ENCODE peak calls at places on chromosome 19, in six cellular contexts. E is ascending aorta; I is left cardiac atrium; J is CD8-positive, alpha-beta T cell; N is mucosa of descending colon; H is nephron progenitor cell. O is an unnamed sample.

GRCh38 chr19:45782820-45783785 is 813 bp upstream of the DMPK start:
- DNase-seq in E (no peak), I (peak), J (no peak), N (no peak), H (no peak), O (peak)

GRCh38 chr19:17037184-17037583 is 10.6 kb upstream of the CPAMD8 start:
- DNase-seq in E (no peak), I (no peak), J (no peak), N (no peak), H (no peak), O (no peak)

GRCh38 chr19:54247106-54247930 is 4.7 kb upstream of the LILRA6 start:
- DNase-seq in E (no peak), I (no peak), J (no peak), N (no peak), H (no peak), O (no peak)

GRCh38 chr19:8158411-8159074 is 9.2 kb upstream of the FBN3 start:
- DNase-seq in E (no peak), I (no peak), J (peak), N (no peak), H (peak), O (peak)

GRCh38 chr19:6357995-6358394 is 3.3 kb upstream of the CLPP start:
- DNase-seq in E (no peak), I (no peak), J (no peak), N (no peak), H (no peak), O (peak)

GRCh38 chr19:35313614-35314013 is 15.4 kb upstream of the CD22 start:
- DNase-seq in E (no peak), I (no peak), J (no peak), N (no peak), H (no peak), O (no peak)

GRCh38 chr19:35318679-35319448 is 10.1 kb upstream of the CD22 start:
- DNase-seq in E (peak), I (peak), J (no peak), N (no peak), H (no peak), O (peak)

GRCh38 chr19:15893498-15893897 is 4.4 kb downstream of the CYP4F2 start:
- DNase-seq in E (no peak), I (no peak), J (no peak), N (peak), H (no peak), O (no peak)

GRCh38 chr19:33456845-33457220 is 64.8 kb downstream of the PEPD start:
- DNase-seq in E (no peak), I (no peak), J (no peak), N (no peak), H (no peak), O (no peak)

GRCh38 chr19:19956431-19957075 is 55.8 kb downstream of the ZNF93 start:
- DNase-seq in E (no peak), I (no peak), J (no peak), N (no peak), H (no peak), O (peak)

GRCh38 chr19:1527650-1528309 is 3.9 kb downstream of the PLK5 start:
- DNase-seq in E (no peak), I (no peak), J (no peak), N (no peak), H (no peak), O (no peak)

GRCh38 chr19:7213628-7214328 is 80.4 kb downstream of the INSR start:
- DNase-seq in E (no peak), I (no peak), J (no peak), N (no peak), H (no peak), O (peak)

GRCh38 chr19:14603990-14604387 is 21.1 kb downstream of the CLEC17A start:
- DNase-seq in E (no peak), I (no peak), J (no peak), N (no peak), H (no peak), O (no peak)

GRCh38 chr19:53192771-53193533 is at the start of gene ZNF665:
- DNase-seq in E (peak), I (peak), J (peak), N (peak), H (peak), O (peak)

GRCh38 chr19:21519488-21519887 is 14.1 kb downstream of the ZNF429 start:
- DNase-seq in E (no peak), I (no peak), J (no peak), N (no peak), H (no peak), O (no peak)

GRCh38 chr19:40465025-40465780 is at the start of gene BLVRB:
- DNase-seq in E (no peak), I (no peak), J (no peak), N (no peak), H (no peak), O (peak)

GRCh38 chr19:18863843-18864362 is 32.1 kb downstream of the CERS1 start:
- DNase-seq in E (no peak), I (no peak), J (no peak), N (no peak), H (no peak), O (no peak)

GRCh38 chr19:46720516-46721239 is 3.8 kb upstream of the PRKD2 start:
- DNase-seq in E (no peak), I (peak), J (no peak), N (no peak), H (no peak), O (no peak)

GRCh38 chr19:5147971-5148793 is 179.3 kb downstream of the KDM4B start:
- DNase-seq in E (no peak), I (peak), J (no peak), N (no peak), H (no peak), O (no peak)

GRCh38 chr19:33569822-33570221 is 48.2 kb upstream of the PEPD start:
- DNase-seq in E (no peak), I (no peak), J (no peak), N (no peak), H (no peak), O (peak)

GRCh38 chr19:18587561-18587960 is 1.0 kb upstream of the REX1BD start:
- DNase-seq in E (no peak), I (no peak), J (no peak), N (no peak), H (no peak), O (no peak)

GRCh38 chr19:50331187-50332013 is 2.2 kb upstream of the KCNC3 start:
- DNase-seq in E (no peak), I (no peak), J (no peak), N (no peak), H (peak), O (peak)

GRCh38 chr19:47411101-47411500 is 8.2 kb downstream of the MEIS3 start:
- DNase-seq in E (no peak), I (no peak), J (no peak), N (no peak), H (no peak), O (no peak)

GRCh38 chr19:18898533-18899408 is 2.8 kb upstream of the CERS1 start:
- DNase-seq in E (no peak), I (no peak), J (no peak), N (no peak), H (no peak), O (peak)

GRCh38 chr19:12965017-12965811 is 4.2 kb upstream of the DAND5 start:
- DNase-seq in E (no peak), I (peak), J (peak), N (peak), H (peak), O (peak)

GRCh38 chr19:48724796-48725753 is 5.5 kb upstream of the MAMSTR start:
- DNase-seq in E (no peak), I (peak), J (no peak), N (peak), H (no peak), O (peak)

GRCh38 chr19:47145639-47146486 is 15.2 kb downstream of the SAE1 start:
- DNase-seq in E (no peak), I (no peak), J (peak), N (no peak), H (no peak), O (no peak)

GRCh38 chr19:45234089-45234869 is 10.9 kb downstream of the EXOC3L2 start:
- DNase-seq in E (no peak), I (no peak), J (no peak), N (no peak), H (peak), O (no peak)

GRCh38 chr19:19315444-19315843 is 4.9 kb downstream of the SUGP1 start:
- DNase-seq in E (no peak), I (no peak), J (no peak), N (no peak), H (no peak), O (peak)

GRCh38 chr19:30236006-30236405 is 136.2 kb upstream of the ZNF536 start:
- DNase-seq in E (no peak), I (no peak), J (no peak), N (no peak), H (peak), O (no peak)

GRCh38 chr19:1874554-1875185 is 10.6 kb downstream of the ABHD17A start:
- DNase-seq in E (no peak), I (no peak), J (no peak), N (no peak), H (no peak), O (no peak)

O was measured in ELF-1.